ENCODE peak calls at places on chromosomes 13 and 19, in six cellular contexts. G, Q, N, W, R and U are unnamed samples. For H3K9me3, the result is how much of the 10 kb centered on the place peaks cover.

GRCh38 chr13:25574437-25575426 is 203.0 kb downstream of the ATP8A2 start:
- DNase-seq in G (peak), Q (peak), N (peak), W (peak), R (peak), U (peak)

GRCh38 chr13:60627071-60627686 is 230.2 kb downstream of the TDRD3 start:
- DNase-seq in G (peak), Q (peak), N (peak), W (peak), R (peak), U (peak)

GRCh38 chr13:44796597-44797517 is 192.4 kb downstream of the NUFIP1 start:
- DNase-seq in G (no peak), Q (no peak), N (peak), W (no peak), R (no peak), U (no peak)

GRCh38 chr19:1042689-1043511 is 3.0 kb downstream of the ABCA7 start:
- DNase-seq in G (no peak), Q (no peak), N (no peak), W (no peak), R (peak), U (no peak)

GRCh38 chr19:6730153-6730804 is 7.1 kb downstream of the GPR108 start:
- DNase-seq in G (peak), Q (no peak), N (no peak), W (no peak), R (peak), U (no peak)

GRCh38 chr13:108561152-108561551 is 68.3 kb upstream of the MYO16 start:
- DNase-seq in G (no peak), Q (no peak), N (no peak), W (no peak), R (no peak), U (no peak)

GRCh38 chr19:489418-490196 is 6.7 kb upstream of the MADCAM1 start:
- DNase-seq in G (peak), Q (peak), N (peak), W (no peak), R (no peak), U (no peak)

GRCh38 chr19:53865918-53866696 is 1.6 kb upstream of the MYADM start:
- DNase-seq in G (peak), Q (peak), N (peak), W (peak), R (peak), U (no peak)

GRCh38 chr13:31038834-31039552 is 106.5 kb downstream of the TEX26 start:
- DNase-seq in G (no peak), Q (peak), N (no peak), W (no peak), R (no peak), U (no peak)

GRCh38 chr13:84481958-84482357 is 599.7 kb upstream of the SLITRK1 start:
- DNase-seq in G (no peak), Q (peak), N (no peak), W (no peak), R (no peak), U (no peak)

GRCh38 chr13:60043262-60043661 is 120.5 kb downstream of the DIAPH3 start:
- DNase-seq in G (no peak), Q (no peak), N (no peak), W (no peak), R (no peak), U (no peak)

GRCh38 chr13:34025746-34026145 is 207.8 kb downstream of the RFC3 start:
- DNase-seq in G (no peak), Q (peak), N (peak), W (no peak), R (no peak), U (no peak)

GRCh38 chr19:16888629-16889371 is at the start of gene F2RL3:
- DNase-seq in G (no peak), Q (no peak), N (peak), W (no peak), R (peak), U (no peak)

GRCh38 chr13:23547000-23547590 is 23.1 kb upstream of the TNFRSF19 start:
- DNase-seq in G (peak), Q (peak), N (peak), W (no peak), R (no peak), U (no peak)

GRCh38 chr13:50123862-50124535 is 108.8 kb downstream of the KCNRG start:
- DNase-seq in G (peak), Q (peak), N (peak), W (peak), R (peak), U (no peak)

GRCh38 chr13:50123515-50123861 is 108.2 kb downstream of the KCNRG start:
- DNase-seq in G (no peak), Q (no peak), N (no peak), W (no peak), R (no peak), U (no peak)

GRCh38 chr13:50125556-50126377 is 110.5 kb downstream of the KCNRG start:
- DNase-seq in G (peak), Q (peak), N (peak), W (peak), R (peak), U (peak)

GRCh38 chr13:50125306-50125555 is 110.0 kb downstream of the KCNRG start:
- DNase-seq in G (no peak), Q (no peak), N (no peak), W (no peak), R (no peak), U (no peak)

GRCh38 chr13:50124536-50125305 is 109.5 kb downstream of the KCNRG start:
- DNase-seq in G (peak), Q (peak), N (no peak), W (no peak), R (peak), U (no peak)
- H3K9ac ChIP-seq in G (no peak), Q (peak), N (peak), W (peak), R (peak), U (peak)

DNA sequence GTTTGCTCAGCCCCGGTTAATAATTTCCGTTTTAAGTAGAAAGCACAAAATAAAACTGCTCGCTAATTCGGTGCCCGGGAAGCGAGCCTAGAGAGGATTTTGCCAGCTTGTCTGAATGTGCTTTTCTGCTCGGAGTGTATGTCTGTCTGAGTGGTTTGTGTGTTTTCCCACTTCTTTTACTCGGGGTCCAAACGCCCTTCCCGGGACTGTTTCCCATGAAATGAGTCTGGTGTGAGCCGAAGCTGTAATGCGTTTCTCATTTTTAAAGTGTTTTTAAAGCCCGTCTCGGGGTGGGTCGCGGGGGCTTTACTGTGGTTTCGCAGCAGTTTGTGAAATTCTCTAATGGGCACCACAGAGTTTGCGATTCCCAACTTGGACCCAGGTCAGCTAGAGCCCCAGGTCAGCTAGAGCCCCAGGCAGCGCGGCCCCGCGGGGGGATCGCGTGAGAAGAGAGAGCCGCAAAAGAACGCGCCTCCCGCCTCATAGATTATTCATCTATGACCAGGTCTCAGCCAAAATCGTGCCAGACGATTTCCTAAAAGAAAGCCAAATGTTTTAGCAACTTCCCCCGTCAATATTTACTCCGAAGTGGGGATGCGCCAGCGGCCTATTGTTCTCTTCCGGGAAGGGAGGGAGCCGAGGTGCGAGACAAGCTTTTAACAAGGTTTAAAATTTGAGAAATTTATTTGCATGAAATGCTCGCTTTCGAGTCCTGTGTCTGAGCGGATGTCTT is 2.0 kb downstream of the ZIC2 start:
- DNase-seq in G (peak), Q (no peak), N (no peak), W (no peak), R (peak), U (no peak)
- TF ChIP-seq EZH2 in G (no peak), Q (no peak), N (peak), W (no peak), R (no peak), U (no peak)

DNA sequence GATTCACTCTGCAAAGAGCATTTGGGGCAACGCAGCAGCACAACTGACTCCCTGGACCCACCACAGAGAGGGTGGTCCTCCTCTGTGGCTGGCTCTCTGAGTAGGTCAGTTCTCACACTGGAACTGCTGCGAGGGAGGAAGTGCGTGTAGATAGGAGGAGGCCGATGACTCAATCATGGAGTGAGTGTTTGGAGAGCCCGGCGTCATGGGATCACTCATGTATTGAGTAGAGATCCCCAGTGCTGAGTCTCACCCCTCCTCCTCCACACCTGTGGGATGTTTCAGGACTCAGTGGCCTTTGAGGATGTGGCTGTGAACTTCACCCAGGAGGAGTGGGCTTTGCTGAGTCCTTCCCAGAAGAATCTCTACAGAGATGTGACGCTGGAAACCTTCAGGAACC is 8.9 kb downstream of the ZNF101 start:
- DNase-seq in G (no peak), Q (no peak), N (no peak), W (no peak), R (no peak), U (no peak)
- H3K9me3 ChIP-seq in G (under half), Q (under half), N (under half), W (under half), R (under half), U (under half)

GRCh38 chr19:33381101-33381500 is 7.6 kb downstream of the CEBPG start:
- DNase-seq in G (no peak), Q (no peak), N (no peak), W (no peak), R (no peak), U (no peak)

GRCh38 chr19:33379151-33379829 is 5.8 kb downstream of the CEBPG start:
- DNase-seq in G (no peak), Q (no peak), N (no peak), W (no peak), R (no peak), U (no peak)

GRCh38 chr19:33384983-33385382 is 11.5 kb downstream of the CEBPG start:
- DNase-seq in G (no peak), Q (no peak), N (no peak), W (no peak), R (no peak), U (no peak)

GRCh38 chr19:33383722-33384292 is 10.3 kb downstream of the CEBPG start:
- DNase-seq in G (no peak), Q (no peak), N (no peak), W (no peak), R (no peak), U (no peak)

DNA sequence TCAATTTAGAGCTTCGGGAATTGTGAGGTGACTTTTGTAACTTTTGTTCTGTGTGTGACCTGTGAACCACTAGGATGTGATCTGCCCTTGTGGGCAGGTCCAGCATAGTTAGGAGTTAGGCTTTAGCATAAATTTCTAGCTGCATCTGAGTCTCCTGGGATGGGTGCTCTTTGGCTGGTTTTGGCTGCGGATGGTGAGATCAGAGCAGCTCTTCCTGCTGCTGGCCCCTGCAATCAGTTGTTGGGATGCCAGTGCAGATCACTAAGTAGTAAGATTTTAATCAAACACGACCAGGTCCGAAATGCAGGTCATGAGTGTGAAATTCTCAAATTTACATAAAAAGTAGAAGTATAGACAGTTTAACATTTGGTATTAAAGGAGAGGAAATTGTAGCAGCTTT is 8.5 kb downstream of the CEBPG start:
- DNase-seq in G (no peak), Q (no peak), N (no peak), W (no peak), R (no peak), U (no peak)
- H3K9ac ChIP-seq in G (peak), Q (no peak), N (no peak), W (no peak), R (no peak), U (no peak)

DNA sequence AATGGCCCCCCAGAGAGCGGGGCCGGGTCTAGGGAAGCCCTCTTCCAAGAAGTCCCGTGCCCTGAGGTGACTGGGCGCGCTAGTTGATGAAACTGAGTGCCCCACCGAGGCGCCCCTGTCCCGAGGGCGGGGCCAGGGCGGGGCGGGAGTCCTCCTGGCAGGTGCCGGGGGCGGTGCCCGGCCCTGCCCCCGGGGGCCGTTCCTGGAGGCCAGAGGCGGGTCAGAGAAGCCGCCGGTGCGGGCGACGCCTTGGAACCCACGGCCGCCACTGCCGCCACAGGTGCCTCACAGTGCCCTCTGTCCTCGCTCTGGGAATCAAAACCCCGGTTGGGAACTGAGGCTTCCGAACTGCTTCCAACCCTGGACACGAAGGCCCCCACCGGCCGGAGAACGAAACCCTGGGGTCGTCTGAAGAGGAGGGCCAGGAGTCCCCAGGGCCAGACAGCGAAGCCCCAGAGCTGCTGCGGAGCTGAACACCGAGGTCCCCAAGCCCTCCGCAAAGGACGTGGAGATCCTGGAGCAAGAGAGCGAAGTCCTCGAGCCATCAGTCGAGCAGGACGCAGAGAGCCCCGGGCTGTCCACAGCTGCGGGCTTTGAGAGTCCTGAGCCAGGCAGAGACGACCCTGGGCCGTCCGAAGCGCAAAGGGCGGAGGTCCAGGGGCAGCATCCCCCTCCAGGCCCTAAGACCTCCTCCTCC is at the start of gene MISP3:
- DNase-seq in G (peak), Q (peak), N (peak), W (no peak), R (peak), U (no peak)
- TF ChIP-seq EZH2 in G (peak), Q (no peak), N (peak), W (no peak), R (no peak), U (no peak)

DNA sequence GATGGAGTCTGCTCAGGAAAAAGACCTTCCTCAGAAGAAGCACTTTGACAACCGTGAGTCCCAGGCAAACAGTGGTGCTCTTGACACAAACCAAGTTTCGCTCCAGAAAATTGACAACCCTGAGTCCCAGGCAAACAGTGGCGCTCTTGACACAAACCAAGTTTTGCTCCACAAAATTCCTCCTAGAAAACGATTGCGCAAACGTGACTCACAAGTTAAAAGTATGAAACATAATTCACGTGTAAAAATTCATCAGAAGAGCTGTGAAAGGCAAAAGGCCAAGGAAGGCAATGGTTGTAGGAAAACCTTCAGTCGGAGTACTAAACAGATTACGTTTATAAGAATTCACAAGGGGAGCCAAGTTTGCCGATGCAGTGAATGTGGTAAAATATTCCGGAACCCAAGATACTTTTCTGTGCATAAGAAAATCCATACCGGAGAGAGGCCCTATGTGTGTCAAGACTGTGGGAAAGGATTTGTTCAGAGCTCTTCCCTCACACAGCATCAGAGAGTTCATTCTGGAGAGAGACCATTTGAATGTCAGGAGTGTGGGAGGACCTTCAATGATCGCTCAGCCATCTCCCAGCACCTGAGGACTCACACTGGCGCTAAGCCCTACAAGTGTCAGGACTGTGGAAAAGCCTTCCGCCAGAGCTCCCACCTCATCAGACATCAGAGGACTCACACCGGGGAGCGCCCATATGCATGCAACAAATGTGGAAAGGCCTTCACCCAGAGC is 16.2 kb upstream of the ZNF544 start:
- DNase-seq in G (no peak), Q (no peak), N (no peak), W (no peak), R (no peak), U (no peak)
- H3K9me3 ChIP-seq in G (under half), Q (under half), N (under half), W (under half), R (under half), U (under half)